ENCODE peak calls at places on chromosome 12, in nine cellular contexts. Z, Y, P, Q, V, E, G, S and T are unnamed samples.

GRCh38 chr12:118958520-118958919 is 22.8 kb upstream of the SRRM4 start:
- DNase-seq in Z (no peak), Y (no peak), P (no peak), Q (no peak), V (no peak), E (no peak), G (no peak), S (no peak), T (no peak)

GRCh38 chr12:5910790-5911548 is 34.1 kb downstream of the ANO2 start:
- DNase-seq in Z (no peak), Y (no peak), P (no peak), Q (no peak), V (no peak), E (no peak), G (peak; percentile 48), S (no peak), T (no peak)

GRCh38 chr12:54253240-54253639 is 26.7 kb downstream of the CBX5 start:
- DNase-seq in Z (no peak), Y (no peak), P (no peak), Q (no peak), V (no peak), E (no peak), G (no peak), S (no peak), T (no peak)

GRCh38 chr12:29241821-29242591 is 92.9 kb downstream of the FAR2 start:
- DNase-seq in Z (no peak), Y (peak; percentile 65), P (no peak), Q (peak; percentile 27), V (peak; percentile 15), E (peak; percentile 48), G (peak; percentile 95), S (peak; percentile 80), T (no peak)

GRCh38 chr12:90953956-90954421 is 987 bp downstream of the CCER1 start:
- DNase-seq in Z (no peak), Y (no peak), P (peak; percentile 67), Q (no peak), V (no peak), E (no peak), G (no peak), S (no peak), T (no peak)

GRCh38 chr12:89571481-89572190 is 45.8 kb upstream of the POC1B start:
- DNase-seq in Z (no peak), Y (no peak), P (no peak), Q (no peak), V (no peak), E (peak; percentile 8), G (no peak), S (no peak), T (no peak)

GRCh38 chr12:115394498-115395220 is 710.7 kb upstream of the TBX3 start:
- DNase-seq in Z (no peak), Y (no peak), P (no peak), Q (no peak), V (no peak), E (no peak), G (no peak), S (no peak), T (no peak)

GRCh38 chr12:108861878-108862587 is 4.7 kb upstream of the SSH1 start:
- DNase-seq in Z (no peak), Y (no peak), P (no peak), Q (no peak), V (no peak), E (no peak), G (no peak), S (no peak), T (no peak)

GRCh38 chr12:91896725-91897515 is 248.7 kb downstream of the BTG1 start:
- DNase-seq in Z (peak; percentile 32), Y (no peak), P (no peak), Q (no peak), V (no peak), E (no peak), G (no peak), S (no peak), T (no peak)

GRCh38 chr12:117507547-117507946 is 146.1 kb upstream of the NOS1 start:
- DNase-seq in Z (no peak), Y (no peak), P (no peak), Q (no peak), V (no peak), E (no peak), G (peak; percentile 73), S (no peak), T (no peak)

GRCh38 chr12:67766370-67766769 is 117.8 kb downstream of the DYRK2 start:
- DNase-seq in Z (no peak), Y (peak; percentile 52), P (no peak), Q (no peak), V (peak; percentile 45), E (peak; percentile 95), G (no peak), S (no peak), T (no peak)

GRCh38 chr12:7219599-7220243 is 30.2 kb downstream of the PEX5 start:
- DNase-seq in Z (peak; percentile 52), Y (peak; percentile 23), P (peak; percentile 54), Q (peak; percentile 56), V (peak; percentile 33), E (peak; percentile 48), G (peak; percentile 74), S (peak; percentile 61), T (peak; percentile 80)

GRCh38 chr12:52029686-52030085 is 21.6 kb upstream of the NR4A1 start:
- DNase-seq in Z (peak; percentile 72), Y (no peak), P (no peak), Q (peak; percentile 25), V (no peak), E (peak; percentile 58), G (peak; percentile 91), S (no peak), T (no peak)

GRCh38 chr12:64916431-64916830 is 92.0 kb downstream of the TBC1D30 start:
- DNase-seq in Z (no peak), Y (no peak), P (no peak), Q (no peak), V (no peak), E (no peak), G (no peak), S (no peak), T (no peak)

GRCh38 chr12:104494137-104494815 is 37.5 kb downstream of the CHST11 start:
- DNase-seq in Z (peak; percentile 33), Y (no peak), P (no peak), Q (no peak), V (no peak), E (no peak), G (no peak), S (no peak), T (peak; percentile 71)

GRCh38 chr12:3216726-3217682 is 139.8 kb downstream of the TSPAN9 start:
- DNase-seq in Z (peak; percentile 28), Y (peak; percentile 48), P (no peak), Q (no peak), V (no peak), E (peak; percentile 62), G (no peak), S (no peak), T (no peak)

GRCh38 chr12:108720757-108721514 is 10.4 kb downstream of the CORO1C start:
- DNase-seq in Z (no peak), Y (no peak), P (no peak), Q (no peak), V (no peak), E (peak; percentile 66), G (no peak), S (no peak), T (no peak)

GRCh38 chr12:52946797-52947547 is 1.9 kb upstream of the KRT18 start:
- DNase-seq in Z (no peak), Y (no peak), P (no peak), Q (no peak), V (no peak), E (no peak), G (no peak), S (no peak), T (no peak)

GRCh38 chr12:39852346-39852745 is 232.7 kb upstream of the ABCD2 start:
- DNase-seq in Z (no peak), Y (no peak), P (no peak), Q (no peak), V (no peak), E (peak; percentile 13), G (no peak), S (no peak), T (no peak)

GRCh38 chr12:25840678-25841077 is 117.8 kb upstream of the RASSF8 start:
- DNase-seq in Z (no peak), Y (no peak), P (no peak), Q (no peak), V (no peak), E (no peak), G (no peak), S (no peak), T (no peak)

GRCh38 chr12:48542300-48542928 is 17.0 kb downstream of the OR8S1 start:
- DNase-seq in Z (no peak), Y (no peak), P (no peak), Q (no peak), V (no peak), E (no peak), G (peak; percentile 31), S (peak; percentile 32), T (no peak)

GRCh38 chr12:100793182-100793581 is 1.4 kb upstream of the ANO4 start:
- DNase-seq in Z (no peak), Y (no peak), P (no peak), Q (no peak), V (no peak), E (peak; percentile 33), G (no peak), S (no peak), T (no peak)

GRCh38 chr12:5034605-5035004 is 9.1 kb upstream of the KCNA5 start:
- DNase-seq in Z (no peak), Y (no peak), P (no peak), Q (no peak), V (no peak), E (no peak), G (no peak), S (no peak), T (no peak)

GRCh38 chr12:29516431-29516875 is 19.0 kb upstream of the OVCH1 start:
- DNase-seq in Z (no peak), Y (no peak), P (no peak), Q (no peak), V (no peak), E (peak; percentile 76), G (no peak), S (no peak), T (no peak)